ENCODE peak calls at places on chromosomes 5 and 9, in seven cellular contexts. One of them, this sample, is unnamed.
A peak's percentile ranks its signal among the peaks of the same experiment; 100 is the strongest.

GRCh38 chr5:87195104-87195581 is 72.5 kb upstream of the RASA1 start:
- DNase-seq in tibial nerve: no peak
- DNase-seq in SK-N-SH: no peak
- DNase-seq in K562: no peak
- DNase-seq in stomach: no peak
- DNase-seq in A549: no peak
- DNase-seq in transverse colon: no peak
- DNase-seq in this sample: no peak

GRCh38 chr5:168947212-168947868 is 353.6 kb downstream of the SLIT3 start:
- DNase-seq in stomach: peak; percentile 59
- DNase-seq in A549: peak; percentile 60
- DNase-seq in SK-N-SH: peak; percentile 78
- DNase-seq in transverse colon: peak; percentile 28
- DNase-seq in K562: peak; percentile 57
- DNase-seq in tibial nerve: no peak
- DNase-seq in this sample: no peak

GRCh38 chr5:80503641-80504040 is 15.7 kb downstream of the FAM151B start:
- DNase-seq in transverse colon: no peak
- DNase-seq in SK-N-SH: no peak
- DNase-seq in A549: no peak
- DNase-seq in stomach: no peak
- DNase-seq in tibial nerve: no peak
- DNase-seq in K562: no peak
- DNase-seq in this sample: no peak

GRCh38 chr9:34343090-34343489 is 13.7 kb downstream of the NUDT2 start:
- DNase-seq in A549: no peak
- DNase-seq in stomach: peak; percentile 82
- DNase-seq in tibial nerve: peak; percentile 63
- DNase-seq in transverse colon: peak; percentile 47
- DNase-seq in SK-N-SH: no peak
- DNase-seq in K562: no peak
- DNase-seq in this sample: peak; percentile 58

GRCh38 chr9:116208417-116209232 is 55.0 kb downstream of the PAPPA start:
- DNase-seq in A549: no peak
- DNase-seq in stomach: no peak
- DNase-seq in K562: no peak
- DNase-seq in SK-N-SH: no peak
- DNase-seq in transverse colon: no peak
- DNase-seq in tibial nerve: no peak
- DNase-seq in this sample: no peak

GRCh38 chr9:128689293-128689770 is 310 bp downstream of the SET start:
- DNase-seq in stomach: peak; percentile 57
- DNase-seq in SK-N-SH: peak; percentile 81
- DNase-seq in A549: peak; percentile 31
- DNase-seq in tibial nerve: peak; percentile 38
- DNase-seq in transverse colon: no peak
- DNase-seq in K562: no peak
- DNase-seq in this sample: no peak

GRCh38 chr9:33619666-33620404 is 95.8 kb downstream of the ANKRD18B start:
- DNase-seq in K562: peak; percentile 44
- DNase-seq in A549: peak; percentile 46
- DNase-seq in tibial nerve: no peak
- DNase-seq in transverse colon: no peak
- DNase-seq in stomach: no peak
- DNase-seq in SK-N-SH: no peak
- DNase-seq in this sample: no peak

GRCh38 chr5:1007681-1008450 is 736 bp upstream of the NKD2 start:
- DNase-seq in A549: no peak
- DNase-seq in SK-N-SH: no peak
- DNase-seq in K562: no peak
- DNase-seq in transverse colon: peak; percentile 8
- DNase-seq in stomach: peak; percentile 22
- DNase-seq in tibial nerve: peak; percentile 8
- DNase-seq in this sample: peak; percentile 6

GRCh38 chr5:172533399-172534228 is 79.3 kb upstream of the SH3PXD2B start:
- DNase-seq in stomach: no peak
- DNase-seq in A549: no peak
- DNase-seq in K562: no peak
- DNase-seq in SK-N-SH: no peak
- DNase-seq in transverse colon: no peak
- DNase-seq in tibial nerve: no peak
- DNase-seq in this sample: no peak

GRCh38 chr5:90878081-90878480 is 319.5 kb downstream of the ADGRV1 start:
- DNase-seq in K562: no peak
- DNase-seq in transverse colon: peak; percentile 13
- DNase-seq in A549: no peak
- DNase-seq in tibial nerve: no peak
- DNase-seq in stomach: peak; percentile 30
- DNase-seq in SK-N-SH: no peak
- DNase-seq in this sample: peak; percentile 64

GRCh38 chr5:74580729-74581110 is 59.8 kb downstream of the ENC1 start:
- DNase-seq in tibial nerve: no peak
- DNase-seq in A549: no peak
- DNase-seq in stomach: no peak
- DNase-seq in K562: no peak
- DNase-seq in transverse colon: no peak
- DNase-seq in SK-N-SH: no peak
- DNase-seq in this sample: no peak

GRCh38 chr9:137112564-137113384 is 1.8 kb downstream of the DPP7 start:
- DNase-seq in SK-N-SH: no peak
- DNase-seq in transverse colon: no peak
- DNase-seq in stomach: no peak
- DNase-seq in A549: no peak
- DNase-seq in tibial nerve: no peak
- DNase-seq in K562: no peak
- DNase-seq in this sample: no peak

GRCh38 chr9:91127653-91128052 is 234.1 kb downstream of the AUH start:
- DNase-seq in K562: no peak
- DNase-seq in SK-N-SH: no peak
- DNase-seq in A549: no peak
- DNase-seq in tibial nerve: no peak
- DNase-seq in transverse colon: no peak
- DNase-seq in stomach: no peak
- DNase-seq in this sample: no peak

GRCh38 chr5:96220610-96221390 is 212.2 kb downstream of the PCSK1 start:
- DNase-seq in stomach: no peak
- DNase-seq in SK-N-SH: no peak
- DNase-seq in transverse colon: no peak
- DNase-seq in tibial nerve: no peak
- DNase-seq in K562: no peak
- DNase-seq in A549: no peak
- DNase-seq in this sample: no peak

GRCh38 chr9:126232461-126232860 is 94.2 kb upstream of the MVB12B start:
- DNase-seq in SK-N-SH: peak; percentile 2
- DNase-seq in A549: no peak
- DNase-seq in stomach: no peak
- DNase-seq in transverse colon: no peak
- DNase-seq in tibial nerve: no peak
- DNase-seq in K562: no peak
- DNase-seq in this sample: no peak

GRCh38 chr9:88580961-88581360 is 46.0 kb downstream of the NXNL2 start:
- DNase-seq in SK-N-SH: no peak
- DNase-seq in tibial nerve: no peak
- DNase-seq in K562: no peak
- DNase-seq in transverse colon: no peak
- DNase-seq in stomach: no peak
- DNase-seq in A549: no peak
- DNase-seq in this sample: no peak

GRCh38 chr9:12464910-12465512 is 228.2 kb upstream of the TYRP1 start:
- DNase-seq in tibial nerve: no peak
- DNase-seq in A549: peak; percentile 1
- DNase-seq in SK-N-SH: peak; percentile 6
- DNase-seq in K562: peak; percentile 4
- DNase-seq in transverse colon: no peak
- DNase-seq in stomach: no peak
- DNase-seq in this sample: no peak

GRCh38 chr9:129077236-129077635 is 3.7 kb upstream of the DOLPP1 start:
- DNase-seq in tibial nerve: no peak
- DNase-seq in K562: no peak
- DNase-seq in SK-N-SH: no peak
- DNase-seq in A549: no peak
- DNase-seq in stomach: peak; percentile 64
- DNase-seq in transverse colon: peak; percentile 70
- DNase-seq in this sample: peak; percentile 17

GRCh38 chr9:128419061-128419925 is 1.4 kb upstream of the CERCAM start:
- DNase-seq in tibial nerve: no peak
- DNase-seq in A549: no peak
- DNase-seq in K562: no peak
- DNase-seq in stomach: no peak
- DNase-seq in SK-N-SH: peak; percentile 55
- DNase-seq in transverse colon: no peak
- DNase-seq in this sample: peak; percentile 43

GRCh38 chr9:112037281-112038016 is 137.6 kb downstream of the SUSD1 start:
- DNase-seq in stomach: no peak
- DNase-seq in A549: no peak
- DNase-seq in SK-N-SH: no peak
- DNase-seq in tibial nerve: no peak
- DNase-seq in transverse colon: peak; percentile 32
- DNase-seq in K562: no peak
- DNase-seq in this sample: no peak
- TF ChIP-seq EP300 in stomach: no peak
- TF ChIP-seq EP300 in A549: no peak
- TF ChIP-seq EP300 in SK-N-SH: peak; percentile 49
- TF ChIP-seq EP300 in tibial nerve: no peak
- TF ChIP-seq EP300 in transverse colon: no peak
- TF ChIP-seq EP300 in K562: no peak
- TF ChIP-seq EP300 in this sample: no peak

GRCh38 chr5:75667586-75667985 is 49.7 kb downstream of the POC5 start:
- DNase-seq in K562: no peak
- DNase-seq in A549: no peak
- DNase-seq in tibial nerve: no peak
- DNase-seq in transverse colon: no peak
- DNase-seq in stomach: no peak
- DNase-seq in SK-N-SH: no peak
- DNase-seq in this sample: no peak

GRCh38 chr5:75670571-75670970 is 46.7 kb downstream of the POC5 start:
- DNase-seq in A549: no peak
- DNase-seq in K562: no peak
- DNase-seq in SK-N-SH: no peak
- DNase-seq in transverse colon: no peak
- DNase-seq in tibial nerve: no peak
- DNase-seq in stomach: no peak
- DNase-seq in this sample: no peak

GRCh38 chr5:75668348-75668895 is 48.8 kb downstream of the POC5 start:
- DNase-seq in tibial nerve: no peak
- DNase-seq in SK-N-SH: no peak
- DNase-seq in transverse colon: no peak
- DNase-seq in stomach: no peak
- DNase-seq in K562: no peak
- DNase-seq in A549: no peak
- DNase-seq in this sample: no peak

GRCh38 chr5:75671506-75671905 is 45.7 kb downstream of the POC5 start:
- DNase-seq in SK-N-SH: no peak
- DNase-seq in K562: no peak
- DNase-seq in tibial nerve: no peak
- DNase-seq in A549: no peak
- DNase-seq in transverse colon: no peak
- DNase-seq in stomach: no peak
- DNase-seq in this sample: no peak

GRCh38 chr5:75668988-75669760 is 48.1 kb downstream of the POC5 start:
- DNase-seq in tibial nerve: no peak
- DNase-seq in SK-N-SH: no peak
- DNase-seq in transverse colon: peak; percentile 65
- DNase-seq in A549: peak; percentile 40
- DNase-seq in K562: peak; percentile 75
- DNase-seq in stomach: peak; percentile 62
- DNase-seq in this sample: no peak
- H3K4me3 ChIP-seq in tibial nerve: peak overlapping the region; percentile 9
- H3K4me3 ChIP-seq in SK-N-SH: no peak overlapping the region
- H3K4me3 ChIP-seq in transverse colon: peak overlapping the region; percentile 18
- H3K4me3 ChIP-seq in A549: peak overlapping the region; percentile 8
- H3K4me3 ChIP-seq in K562: peak overlapping the region; percentile 25
- H3K4me3 ChIP-seq in stomach: peak overlapping the region; percentile 6
- H3K4me3 ChIP-seq in this sample: no peak overlapping the region

GRCh38 chr5:137374110-137374853 is 124.8 kb downstream of the SPOCK1 start:
- DNase-seq in SK-N-SH: peak; percentile 61
- DNase-seq in tibial nerve: no peak
- DNase-seq in stomach: no peak
- DNase-seq in K562: no peak
- DNase-seq in transverse colon: no peak
- DNase-seq in A549: no peak
- DNase-seq in this sample: no peak

GRCh38 chr5:137372386-137373160 is 126.6 kb downstream of the SPOCK1 start:
- DNase-seq in A549: no peak
- DNase-seq in K562: no peak
- DNase-seq in stomach: no peak
- DNase-seq in transverse colon: no peak
- DNase-seq in SK-N-SH: no peak
- DNase-seq in tibial nerve: no peak
- DNase-seq in this sample: no peak

GRCh38 chr5:137370511-137371071 is 128.5 kb downstream of the SPOCK1 start:
- DNase-seq in transverse colon: no peak
- DNase-seq in K562: no peak
- DNase-seq in SK-N-SH: no peak
- DNase-seq in tibial nerve: no peak
- DNase-seq in stomach: no peak
- DNase-seq in A549: no peak
- DNase-seq in this sample: no peak

GRCh38 chr5:137381546-137381945 is 117.6 kb downstream of the SPOCK1 start:
- DNase-seq in A549: no peak
- DNase-seq in tibial nerve: no peak
- DNase-seq in transverse colon: no peak
- DNase-seq in stomach: no peak
- DNase-seq in K562: no peak
- DNase-seq in SK-N-SH: no peak
- DNase-seq in this sample: no peak

DNA sequence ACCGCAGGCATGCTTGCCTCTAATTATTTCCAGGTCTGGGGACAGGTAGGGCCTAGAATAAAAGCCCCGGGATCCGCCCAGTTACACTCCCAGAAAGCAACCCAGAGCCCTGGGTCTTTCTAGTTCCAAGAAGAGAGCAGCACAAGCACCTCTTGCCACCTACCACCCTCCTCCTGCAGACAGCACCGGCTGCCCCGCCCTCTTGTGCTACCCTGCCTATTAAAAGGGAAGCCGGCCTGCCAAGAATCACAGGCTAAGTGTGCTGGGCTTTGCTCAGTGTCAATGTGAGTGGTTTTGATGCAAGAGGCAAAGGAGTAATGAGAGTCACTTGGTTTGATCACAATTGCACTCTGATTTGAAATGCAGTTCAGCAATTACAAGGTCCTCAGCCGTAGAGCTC is 123.0 kb downstream of the SPOCK1 start:
- DNase-seq in SK-N-SH: no peak
- DNase-seq in stomach: no peak
- DNase-seq in tibial nerve: no peak
- DNase-seq in transverse colon: no peak
- DNase-seq in K562: no peak
- DNase-seq in A549: no peak
- DNase-seq in this sample: no peak
- TF ChIP-seq EP300 in SK-N-SH: no peak
- TF ChIP-seq EP300 in stomach: no peak
- TF ChIP-seq EP300 in tibial nerve: no peak
- TF ChIP-seq EP300 in transverse colon: no peak
- TF ChIP-seq EP300 in K562: no peak
- TF ChIP-seq EP300 in A549: no peak
- TF ChIP-seq EP300 in this sample: no peak

DNA sequence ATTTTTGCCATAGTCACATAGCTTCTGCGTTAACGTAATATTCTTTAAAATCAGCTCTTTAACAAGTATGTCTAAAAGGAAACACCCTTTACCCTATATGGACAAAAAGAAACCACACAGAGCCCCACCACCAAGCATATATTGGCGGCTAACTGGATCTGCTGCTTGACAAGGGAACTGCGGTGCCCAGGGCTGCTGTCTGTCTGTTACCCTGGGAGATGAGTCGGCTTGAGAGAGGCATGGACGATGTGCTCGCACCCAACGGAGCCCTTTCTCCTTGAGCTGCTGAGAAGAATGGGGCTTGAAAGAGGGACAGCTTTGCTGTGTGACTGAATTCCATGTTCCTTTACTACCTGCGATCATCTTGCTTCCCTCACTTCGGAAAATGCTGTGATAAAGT is 158.6 kb upstream of the SHB start:
- DNase-seq in transverse colon: no peak
- DNase-seq in tibial nerve: no peak
- DNase-seq in A549: no peak
- DNase-seq in K562: no peak
- DNase-seq in SK-N-SH: peak; percentile 57
- DNase-seq in stomach: no peak
- DNase-seq in this sample: no peak
- H3K4me3 ChIP-seq in transverse colon: no peak overlapping the region
- H3K4me3 ChIP-seq in tibial nerve: no peak overlapping the region
- H3K4me3 ChIP-seq in A549: no peak overlapping the region
- H3K4me3 ChIP-seq in K562: no peak overlapping the region
- H3K4me3 ChIP-seq in SK-N-SH: no peak overlapping the region
- H3K4me3 ChIP-seq in stomach: no peak overlapping the region
- H3K4me3 ChIP-seq in this sample: no peak overlapping the region

This sample was measured in ovary.